ENCODE peak calls at places on chromosomes 13 and 19, in five cellular contexts. F, V, K, A and J are unnamed samples.

GRCh38 chr13:111202745-111203144 is 87.6 kb downstream of the ARHGEF7 start:
- DNase-seq in F (no peak), V (peak; percentile 96), K (peak; percentile 98), A (no peak), J (no peak)

GRCh38 chr13:71831716-71832115 is 35.3 kb downstream of the DACH1 start:
- DNase-seq in F (no peak), V (no peak), K (no peak), A (no peak), J (no peak)

GRCh38 chr19:40253611-40254092 is 27.2 kb upstream of the CCNP start:
- DNase-seq in F (no peak), V (no peak), K (no peak), A (no peak), J (no peak)

GRCh38 chr13:61852116-61852515 is 436.5 kb upstream of the PCDH20 start:
- DNase-seq in F (no peak), V (no peak), K (no peak), A (no peak), J (no peak)

GRCh38 chr13:25860862-25861261 is 191.0 kb downstream of the SHISA2 start:
- DNase-seq in F (no peak), V (peak; percentile 52), K (peak; percentile 16), A (no peak), J (no peak)

GRCh38 chr19:50909240-50910070 is 1.7 kb downstream of the KLK4 start:
- DNase-seq in F (no peak), V (peak; percentile 50), K (peak; percentile 40), A (no peak), J (no peak)

GRCh38 chr19:14066139-14066538 is 4.3 kb upstream of the PALM3 start:
- DNase-seq in F (no peak), V (no peak), K (no peak), A (no peak), J (no peak)

GRCh38 chr19:1765182-1765903 is 12.0 kb downstream of the ONECUT3 start:
- DNase-seq in F (no peak), V (no peak), K (no peak), A (no peak), J (no peak)

GRCh38 chr13:108033800-108034707 is 181.3 kb downstream of the LIG4 start:
- DNase-seq in F (no peak), V (no peak), K (no peak), A (no peak), J (no peak)

GRCh38 chr19:7505682-7506384 is 10.1 kb upstream of the ZNF358 start:
- DNase-seq in F (no peak), V (no peak), K (no peak), A (no peak), J (no peak)

GRCh38 chr19:18775586-18776287 is 15.4 kb downstream of the COMP start:
- DNase-seq in F (no peak), V (peak; percentile 35), K (peak; percentile 28), A (no peak), J (no peak)

GRCh38 chr19:48255376-48256303 is at the start of gene CARD8:
- DNase-seq in F (peak; percentile 87), V (peak; percentile 92), K (peak; percentile 93), A (peak; percentile 89), J (peak; percentile 71)

GRCh38 chr19:17234911-17235617 is 9.0 kb downstream of the OCEL1 start:
- DNase-seq in F (peak; percentile 39), V (peak; percentile 48), K (peak; percentile 49), A (no peak), J (no peak)

GRCh38 chr13:61024046-61024445 is 391.6 kb downstream of the PCDH20 start:
- DNase-seq in F (no peak), V (no peak), K (no peak), A (peak; percentile 82), J (no peak)

GRCh38 chr13:35630551-35631275 is 154.2 kb upstream of the MAB21L1 start:
- DNase-seq in F (no peak), V (peak; percentile 65), K (peak; percentile 67), A (peak; percentile 45), J (no peak)

GRCh38 chr13:30194906-30195305 is 112.4 kb downstream of the KATNAL1 start:
- DNase-seq in F (no peak), V (peak; percentile 53), K (peak; percentile 40), A (no peak), J (no peak)

GRCh38 chr19:17337675-17338439 is 504 bp downstream of the GTPBP3 start:
- DNase-seq in F (no peak), V (no peak), K (no peak), A (no peak), J (no peak)

GRCh38 chr19:42441047-42441440 is 1.7 kb downstream of the CXCL17 start:
- DNase-seq in F (no peak), V (no peak), K (no peak), A (no peak), J (no peak)

GRCh38 chr19:15468675-15469512 is 4.5 kb upstream of the RASAL3 start:
- DNase-seq in F (no peak), V (no peak), K (no peak), A (no peak), J (no peak)